ENCODE peak calls at places on chromosome 18, in eight cellular contexts. One of them, this sample, is unnamed.

GRCh38 chr18:13791181-13791580 is 32.8 kb upstream of the MC5R start:
- DNase-seq in GM12865: no peak
- DNase-seq in epithelial cell of esophagus: peak; percentile 90
- DNase-seq in fibroblast of lung: peak; percentile 11
- DNase-seq in cardiac muscle cell: no peak
- DNase-seq in transverse colon: no peak
- DNase-seq in AG04449: no peak
- DNase-seq in fibroblast of the aortic adventitia: no peak
- DNase-seq in this sample: no peak

GRCh38 chr18:35231052-35231451 is 9.8 kb upstream of the ZNF397 start:
- DNase-seq in transverse colon: peak; percentile 87
- DNase-seq in fibroblast of the aortic adventitia: peak; percentile 78
- DNase-seq in GM12865: peak; percentile 84
- DNase-seq in fibroblast of lung: peak; percentile 45
- DNase-seq in cardiac muscle cell: peak; percentile 82
- DNase-seq in AG04449: peak; percentile 7
- DNase-seq in epithelial cell of esophagus: peak; percentile 74
- DNase-seq in this sample: peak; percentile 77

GRCh38 chr18:66764225-66764624 is 160.3 kb upstream of the CDH19 start:
- DNase-seq in fibroblast of lung: no peak
- DNase-seq in cardiac muscle cell: no peak
- DNase-seq in epithelial cell of esophagus: no peak
- DNase-seq in AG04449: no peak
- DNase-seq in fibroblast of the aortic adventitia: no peak
- DNase-seq in GM12865: no peak
- DNase-seq in transverse colon: no peak
- DNase-seq in this sample: no peak

GRCh38 chr18:8948471-8949149 is 153.9 kb upstream of the NDUFV2 start:
- DNase-seq in fibroblast of lung: peak; percentile 97
- DNase-seq in cardiac muscle cell: peak; percentile 74
- DNase-seq in epithelial cell of esophagus: peak; percentile 92
- DNase-seq in fibroblast of the aortic adventitia: peak; percentile 89
- DNase-seq in GM12865: no peak
- DNase-seq in AG04449: no peak
- DNase-seq in transverse colon: no peak
- DNase-seq in this sample: no peak

GRCh38 chr18:32278148-32278799 is 88.4 kb downstream of the MEP1B start:
- DNase-seq in epithelial cell of esophagus: no peak
- DNase-seq in fibroblast of lung: no peak
- DNase-seq in AG04449: no peak
- DNase-seq in cardiac muscle cell: no peak
- DNase-seq in transverse colon: peak; percentile 38
- DNase-seq in fibroblast of the aortic adventitia: no peak
- DNase-seq in GM12865: no peak
- DNase-seq in this sample: no peak

GRCh38 chr18:30280861-30281470 is 761.6 kb downstream of the DSC3 start:
- DNase-seq in GM12865: peak; percentile 37
- DNase-seq in fibroblast of lung: peak; percentile 41
- DNase-seq in AG04449: no peak
- DNase-seq in transverse colon: no peak
- DNase-seq in cardiac muscle cell: peak; percentile 78
- DNase-seq in fibroblast of the aortic adventitia: peak; percentile 78
- DNase-seq in epithelial cell of esophagus: peak; percentile 76
- DNase-seq in this sample: peak; percentile 56

GRCh38 chr18:58952871-58953270 is 88.2 kb downstream of the ZNF532 start:
- DNase-seq in AG04449: no peak
- DNase-seq in fibroblast of lung: peak; percentile 65
- DNase-seq in fibroblast of the aortic adventitia: no peak
- DNase-seq in epithelial cell of esophagus: no peak
- DNase-seq in transverse colon: no peak
- DNase-seq in cardiac muscle cell: no peak
- DNase-seq in GM12865: no peak
- DNase-seq in this sample: no peak

GRCh38 chr18:32470136-32470712 is 458 bp downstream of the GAREM1 start:
- DNase-seq in fibroblast of lung: peak; percentile 51
- DNase-seq in epithelial cell of esophagus: peak; percentile 25
- DNase-seq in cardiac muscle cell: peak; percentile 48
- DNase-seq in GM12865: peak; percentile 21
- DNase-seq in AG04449: no peak
- DNase-seq in transverse colon: peak; percentile 40
- DNase-seq in fibroblast of the aortic adventitia: peak; percentile 19
- DNase-seq in this sample: peak; percentile 33

GRCh38 chr18:8703781-8704301 is 1.5 kb upstream of the MTCL1 start:
- DNase-seq in GM12865: no peak
- DNase-seq in fibroblast of lung: no peak
- DNase-seq in fibroblast of the aortic adventitia: no peak
- DNase-seq in cardiac muscle cell: no peak
- DNase-seq in epithelial cell of esophagus: no peak
- DNase-seq in AG04449: no peak
- DNase-seq in transverse colon: no peak
- DNase-seq in this sample: no peak

GRCh38 chr18:6219116-6219717 is 195.5 kb downstream of the L3MBTL4 start:
- DNase-seq in fibroblast of the aortic adventitia: peak; percentile 69
- DNase-seq in AG04449: peak; percentile 5
- DNase-seq in GM12865: peak; percentile 62
- DNase-seq in cardiac muscle cell: peak; percentile 62
- DNase-seq in epithelial cell of esophagus: no peak
- DNase-seq in transverse colon: no peak
- DNase-seq in fibroblast of lung: peak; percentile 56
- DNase-seq in this sample: peak; percentile 71

GRCh38 chr18:36402765-36403396 is 105.4 kb downstream of the FHOD3 start:
- DNase-seq in fibroblast of the aortic adventitia: peak; percentile 95
- DNase-seq in GM12865: peak; percentile 33
- DNase-seq in cardiac muscle cell: peak; percentile 94
- DNase-seq in AG04449: no peak
- DNase-seq in fibroblast of lung: peak; percentile 81
- DNase-seq in transverse colon: peak; percentile 21
- DNase-seq in epithelial cell of esophagus: no peak
- DNase-seq in this sample: no peak

GRCh38 chr18:50662177-50662576 is 102.3 kb downstream of the MAPK4 start:
- DNase-seq in fibroblast of lung: no peak
- DNase-seq in fibroblast of the aortic adventitia: peak; percentile 1
- DNase-seq in GM12865: peak; percentile 63
- DNase-seq in cardiac muscle cell: no peak
- DNase-seq in transverse colon: no peak
- DNase-seq in epithelial cell of esophagus: peak; percentile 4
- DNase-seq in AG04449: no peak
- DNase-seq in this sample: no peak

GRCh38 chr18:64415218-64415617 is 266.3 kb upstream of the LINC00305 start:
- DNase-seq in cardiac muscle cell: no peak
- DNase-seq in transverse colon: no peak
- DNase-seq in epithelial cell of esophagus: no peak
- DNase-seq in GM12865: no peak
- DNase-seq in AG04449: no peak
- DNase-seq in fibroblast of the aortic adventitia: no peak
- DNase-seq in fibroblast of lung: no peak
- DNase-seq in this sample: no peak

GRCh38 chr18:55334875-55335274 is 253.1 kb downstream of the TCF4 start:
- DNase-seq in transverse colon: peak; percentile 16
- DNase-seq in fibroblast of the aortic adventitia: no peak
- DNase-seq in cardiac muscle cell: no peak
- DNase-seq in AG04449: no peak
- DNase-seq in epithelial cell of esophagus: peak; percentile 2
- DNase-seq in fibroblast of lung: no peak
- DNase-seq in GM12865: no peak
- DNase-seq in this sample: no peak

GRCh38 chr18:22168360-22168921 is 948 bp upstream of the GATA6 start:
- DNase-seq in fibroblast of the aortic adventitia: peak; percentile 52
- DNase-seq in AG04449: no peak
- DNase-seq in epithelial cell of esophagus: peak; percentile 46
- DNase-seq in fibroblast of lung: no peak
- DNase-seq in cardiac muscle cell: peak; percentile 47
- DNase-seq in transverse colon: peak; percentile 56
- DNase-seq in GM12865: no peak
- DNase-seq in this sample: peak; percentile 25

GRCh38 chr18:62996552-62996951 is 281.2 kb downstream of the PHLPP1 start:
- DNase-seq in epithelial cell of esophagus: no peak
- DNase-seq in fibroblast of the aortic adventitia: no peak
- DNase-seq in cardiac muscle cell: no peak
- DNase-seq in GM12865: no peak
- DNase-seq in AG04449: no peak
- DNase-seq in transverse colon: no peak
- DNase-seq in fibroblast of lung: no peak
- DNase-seq in this sample: no peak

GRCh38 chr18:9101730-9102390 is 639 bp upstream of the NDUFV2 start:
- DNase-seq in fibroblast of the aortic adventitia: peak; percentile 75
- DNase-seq in fibroblast of lung: peak; percentile 76
- DNase-seq in transverse colon: no peak
- DNase-seq in epithelial cell of esophagus: peak; percentile 58
- DNase-seq in GM12865: peak; percentile 59
- DNase-seq in AG04449: peak; percentile 38
- DNase-seq in cardiac muscle cell: peak; percentile 82
- DNase-seq in this sample: no peak

GRCh38 chr18:40867452-40867851 is 1087.6 kb upstream of the PIK3C3 start:
- DNase-seq in GM12865: no peak
- DNase-seq in AG04449: peak; percentile 57
- DNase-seq in epithelial cell of esophagus: peak; percentile 92
- DNase-seq in fibroblast of the aortic adventitia: peak; percentile 89
- DNase-seq in fibroblast of lung: peak; percentile 87
- DNase-seq in transverse colon: no peak
- DNase-seq in cardiac muscle cell: peak; percentile 86
- DNase-seq in this sample: no peak

GRCh38 chr18:62128157-62128556 is 58.7 kb downstream of the PIGN start:
- DNase-seq in epithelial cell of esophagus: peak; percentile 4
- DNase-seq in GM12865: no peak
- DNase-seq in AG04449: no peak
- DNase-seq in fibroblast of the aortic adventitia: peak; percentile 45
- DNase-seq in cardiac muscle cell: peak; percentile 31
- DNase-seq in transverse colon: no peak
- DNase-seq in fibroblast of lung: peak; percentile 63
- DNase-seq in this sample: no peak

GRCh38 chr18:69109686-69110085 is 291.0 kb upstream of the DOK6 start:
- DNase-seq in GM12865: no peak
- DNase-seq in fibroblast of the aortic adventitia: no peak
- DNase-seq in AG04449: no peak
- DNase-seq in fibroblast of lung: peak; percentile 5
- DNase-seq in transverse colon: no peak
- DNase-seq in epithelial cell of esophagus: no peak
- DNase-seq in cardiac muscle cell: peak; percentile 50
- DNase-seq in this sample: no peak

GRCh38 chr18:63762518-63762917 is 12.7 kb upstream of the SERPINB7 start:
- DNase-seq in cardiac muscle cell: peak; percentile 14
- DNase-seq in transverse colon: no peak
- DNase-seq in AG04449: peak; percentile 73
- DNase-seq in GM12865: no peak
- DNase-seq in epithelial cell of esophagus: peak; percentile 86
- DNase-seq in fibroblast of lung: peak; percentile 60
- DNase-seq in fibroblast of the aortic adventitia: peak; percentile 52
- DNase-seq in this sample: no peak

GRCh38 chr18:34901299-34901698 is 139.9 kb upstream of the MAPRE2 start:
- DNase-seq in fibroblast of lung: peak; percentile 18
- DNase-seq in fibroblast of the aortic adventitia: peak; percentile 17
- DNase-seq in AG04449: no peak
- DNase-seq in epithelial cell of esophagus: no peak
- DNase-seq in cardiac muscle cell: peak; percentile 23
- DNase-seq in GM12865: no peak
- DNase-seq in transverse colon: no peak
- DNase-seq in this sample: no peak

GRCh38 chr18:53698907-53699306 is 525.6 kb downstream of the MBD2 start:
- DNase-seq in fibroblast of the aortic adventitia: peak; percentile 63
- DNase-seq in transverse colon: peak; percentile 36
- DNase-seq in cardiac muscle cell: peak; percentile 61
- DNase-seq in AG04449: peak; percentile 5
- DNase-seq in epithelial cell of esophagus: peak; percentile 62
- DNase-seq in fibroblast of lung: peak; percentile 22
- DNase-seq in GM12865: peak; percentile 21
- DNase-seq in this sample: peak; percentile 29

GRCh38 chr18:21650301-21650700 is 38.2 kb downstream of the SNRPD1 start:
- DNase-seq in fibroblast of lung: no peak
- DNase-seq in cardiac muscle cell: no peak
- DNase-seq in epithelial cell of esophagus: no peak
- DNase-seq in AG04449: no peak
- DNase-seq in GM12865: no peak
- DNase-seq in fibroblast of the aortic adventitia: no peak
- DNase-seq in transverse colon: no peak
- DNase-seq in this sample: no peak

GRCh38 chr18:46335551-46336059 is 231.4 kb downstream of the HAUS1 start:
- DNase-seq in fibroblast of the aortic adventitia: no peak
- DNase-seq in epithelial cell of esophagus: no peak
- DNase-seq in cardiac muscle cell: peak; percentile 60
- DNase-seq in transverse colon: no peak
- DNase-seq in GM12865: no peak
- DNase-seq in fibroblast of lung: peak; percentile 18
- DNase-seq in AG04449: no peak
- DNase-seq in this sample: peak; percentile 28

GRCh38 chr18:39162013-39162412 is 1596.4 kb upstream of the CELF4 start:
- DNase-seq in epithelial cell of esophagus: no peak
- DNase-seq in fibroblast of the aortic adventitia: no peak
- DNase-seq in transverse colon: no peak
- DNase-seq in AG04449: no peak
- DNase-seq in GM12865: no peak
- DNase-seq in cardiac muscle cell: no peak
- DNase-seq in fibroblast of lung: no peak
- DNase-seq in this sample: no peak
- TF ChIP-seq CTCF in epithelial cell of esophagus: no peak
- TF ChIP-seq CTCF in fibroblast of the aortic adventitia: no peak
- TF ChIP-seq CTCF in transverse colon: no peak
- TF ChIP-seq CTCF in AG04449: no peak
- TF ChIP-seq CTCF in GM12865: no peak
- TF ChIP-seq CTCF in cardiac muscle cell: no peak
- TF ChIP-seq CTCF in fibroblast of lung: no peak
- TF ChIP-seq CTCF in this sample: no peak

DNA sequence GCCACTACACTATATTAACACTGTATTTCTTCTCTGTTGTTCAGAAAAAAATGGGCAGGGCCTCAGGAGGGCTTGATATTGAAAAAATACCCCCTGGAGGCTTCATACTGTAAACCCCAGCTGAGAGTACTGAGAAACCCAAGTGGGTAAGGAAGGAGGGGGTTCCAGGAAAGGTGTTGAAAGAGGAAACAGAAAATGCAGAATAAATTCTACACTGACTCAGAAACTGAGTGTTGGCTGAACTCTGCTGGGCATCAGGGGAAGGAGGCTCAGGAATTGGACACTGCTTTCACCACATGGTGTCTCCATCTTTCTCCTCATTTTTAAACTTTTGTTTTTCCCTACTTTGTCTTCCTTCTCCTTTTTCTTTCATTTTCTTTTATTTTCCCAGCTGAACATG is 253.7 kb downstream of the DYM start:
- DNase-seq in fibroblast of lung: peak; percentile 11
- DNase-seq in cardiac muscle cell: peak; percentile 34
- DNase-seq in AG04449: no peak
- DNase-seq in GM12865: no peak
- DNase-seq in epithelial cell of esophagus: peak; percentile 22
- DNase-seq in fibroblast of the aortic adventitia: peak; percentile 45
- DNase-seq in transverse colon: no peak
- DNase-seq in this sample: no peak
- TF ChIP-seq CTCF in fibroblast of lung: no peak
- TF ChIP-seq CTCF in cardiac muscle cell: peak; percentile 25
- TF ChIP-seq CTCF in AG04449: peak; percentile 19
- TF ChIP-seq CTCF in GM12865: no peak
- TF ChIP-seq CTCF in epithelial cell of esophagus: peak; percentile 3
- TF ChIP-seq CTCF in fibroblast of the aortic adventitia: peak; percentile 27
- TF ChIP-seq CTCF in transverse colon: no peak
- TF ChIP-seq CTCF in this sample: no peak

GRCh38 chr18:78891185-78891762 is 88.3 kb upstream of the SALL3 start:
- DNase-seq in transverse colon: no peak
- DNase-seq in AG04449: no peak
- DNase-seq in epithelial cell of esophagus: no peak
- DNase-seq in fibroblast of the aortic adventitia: no peak
- DNase-seq in GM12865: no peak
- DNase-seq in cardiac muscle cell: no peak
- DNase-seq in fibroblast of lung: no peak
- DNase-seq in this sample: no peak
- TF ChIP-seq CTCF in transverse colon: no peak
- TF ChIP-seq CTCF in AG04449: no peak
- TF ChIP-seq CTCF in epithelial cell of esophagus: no peak
- TF ChIP-seq CTCF in fibroblast of the aortic adventitia: no peak
- TF ChIP-seq CTCF in GM12865: no peak
- TF ChIP-seq CTCF in cardiac muscle cell: no peak
- TF ChIP-seq CTCF in fibroblast of lung: no peak
- TF ChIP-seq CTCF in this sample: no peak

GRCh38 chr18:12766986-12767433 is 64.2 kb downstream of the PSMG2 start:
- DNase-seq in GM12865: no peak
- DNase-seq in cardiac muscle cell: no peak
- DNase-seq in AG04449: no peak
- DNase-seq in transverse colon: no peak
- DNase-seq in epithelial cell of esophagus: no peak
- DNase-seq in fibroblast of lung: no peak
- DNase-seq in fibroblast of the aortic adventitia: no peak
- DNase-seq in this sample: peak; percentile 6
- TF ChIP-seq CTCF in GM12865: no peak
- TF ChIP-seq CTCF in cardiac muscle cell: no peak
- TF ChIP-seq CTCF in AG04449: no peak
- TF ChIP-seq CTCF in transverse colon: no peak
- TF ChIP-seq CTCF in epithelial cell of esophagus: no peak
- TF ChIP-seq CTCF in fibroblast of lung: no peak
- TF ChIP-seq CTCF in fibroblast of the aortic adventitia: no peak
- TF ChIP-seq CTCF in this sample: peak; percentile 43